ENCODE peak calls at places on chromosomes 1 and 21, in nine cellular contexts. One of them, this sample, is unnamed.

GRCh38 chr21:41600116-41600515 is 92.2 kb upstream of the TMPRSS2 start:
- DNase-seq in EH: no peak
- DNase-seq in brain microvascular endothelial cell: no peak
- DNase-seq in bronchial epithelial cell: no peak
- DNase-seq in amniotic epithelial cell: no peak
- DNase-seq in mesendoderm: no peak
- DNase-seq in H1: no peak
- DNase-seq in stimulated activated CD4-positive, alpha-beta T cell treated with anti-CD3 and anti-CD28 coated beads, Interleukin-2, amount 100 ng/mL, for 24 hours: no peak
- DNase-seq in hypothalamus: no peak
- DNase-seq in this sample: no peak

GRCh38 chr1:95286479-95286878 is 52.5 kb downstream of the RWDD3 start:
- DNase-seq in amniotic epithelial cell: no peak
- DNase-seq in H1: no peak
- DNase-seq in EH: no peak
- DNase-seq in brain microvascular endothelial cell: no peak
- DNase-seq in bronchial epithelial cell: peak
- DNase-seq in mesendoderm: no peak
- DNase-seq in hypothalamus: no peak
- DNase-seq in stimulated activated CD4-positive, alpha-beta T cell treated with anti-CD3 and anti-CD28 coated beads, Interleukin-2, amount 100 ng/mL, for 24 hours: no peak
- DNase-seq in this sample: no peak

GRCh38 chr1:193157360-193157759 is 29.1 kb downstream of the B3GALT2 start:
- DNase-seq in amniotic epithelial cell: no peak
- DNase-seq in stimulated activated CD4-positive, alpha-beta T cell treated with anti-CD3 and anti-CD28 coated beads, Interleukin-2, amount 100 ng/mL, for 24 hours: no peak
- DNase-seq in H1: no peak
- DNase-seq in hypothalamus: no peak
- DNase-seq in brain microvascular endothelial cell: no peak
- DNase-seq in mesendoderm: no peak
- DNase-seq in bronchial epithelial cell: no peak
- DNase-seq in EH: no peak
- DNase-seq in this sample: no peak

GRCh38 chr1:11847667-11848445 is at the start of gene NPPA:
- DNase-seq in bronchial epithelial cell: no peak
- DNase-seq in brain microvascular endothelial cell: no peak
- DNase-seq in H1: no peak
- DNase-seq in stimulated activated CD4-positive, alpha-beta T cell treated with anti-CD3 and anti-CD28 coated beads, Interleukin-2, amount 100 ng/mL, for 24 hours: no peak
- DNase-seq in hypothalamus: no peak
- DNase-seq in amniotic epithelial cell: no peak
- DNase-seq in EH: peak
- DNase-seq in mesendoderm: peak
- DNase-seq in this sample: no peak

GRCh38 chr1:33641099-33641830 is 168.8 kb downstream of the ZSCAN20 start:
- DNase-seq in H1: peak
- DNase-seq in EH: peak
- DNase-seq in hypothalamus: no peak
- DNase-seq in brain microvascular endothelial cell: peak
- DNase-seq in mesendoderm: peak
- DNase-seq in amniotic epithelial cell: peak
- DNase-seq in stimulated activated CD4-positive, alpha-beta T cell treated with anti-CD3 and anti-CD28 coated beads, Interleukin-2, amount 100 ng/mL, for 24 hours: no peak
- DNase-seq in bronchial epithelial cell: peak
- DNase-seq in this sample: peak

GRCh38 chr21:43362306-43362927 is 64.5 kb downstream of the SIK1 start:
- DNase-seq in amniotic epithelial cell: peak
- DNase-seq in hypothalamus: no peak
- DNase-seq in EH: peak
- DNase-seq in stimulated activated CD4-positive, alpha-beta T cell treated with anti-CD3 and anti-CD28 coated beads, Interleukin-2, amount 100 ng/mL, for 24 hours: peak
- DNase-seq in H1: peak
- DNase-seq in bronchial epithelial cell: no peak
- DNase-seq in mesendoderm: peak
- DNase-seq in brain microvascular endothelial cell: peak
- DNase-seq in this sample: peak

GRCh38 chr1:205602118-205602517 is 29.7 kb downstream of the ELK4 start:
- DNase-seq in mesendoderm: no peak
- DNase-seq in brain microvascular endothelial cell: no peak
- DNase-seq in EH: no peak
- DNase-seq in hypothalamus: no peak
- DNase-seq in stimulated activated CD4-positive, alpha-beta T cell treated with anti-CD3 and anti-CD28 coated beads, Interleukin-2, amount 100 ng/mL, for 24 hours: no peak
- DNase-seq in H1: no peak
- DNase-seq in bronchial epithelial cell: no peak
- DNase-seq in amniotic epithelial cell: no peak
- DNase-seq in this sample: no peak

GRCh38 chr1:41389009-41389408 is 27.8 kb downstream of the FOXO6 start:
- DNase-seq in stimulated activated CD4-positive, alpha-beta T cell treated with anti-CD3 and anti-CD28 coated beads, Interleukin-2, amount 100 ng/mL, for 24 hours: no peak
- DNase-seq in EH: no peak
- DNase-seq in H1: no peak
- DNase-seq in brain microvascular endothelial cell: no peak
- DNase-seq in mesendoderm: no peak
- DNase-seq in amniotic epithelial cell: no peak
- DNase-seq in bronchial epithelial cell: no peak
- DNase-seq in hypothalamus: no peak
- DNase-seq in this sample: no peak

GRCh38 chr1:59057211-59057694 is 239.6 kb upstream of the FGGY start:
- DNase-seq in EH: peak
- DNase-seq in H1: no peak
- DNase-seq in brain microvascular endothelial cell: peak
- DNase-seq in hypothalamus: no peak
- DNase-seq in mesendoderm: peak
- DNase-seq in bronchial epithelial cell: peak
- DNase-seq in amniotic epithelial cell: peak
- DNase-seq in stimulated activated CD4-positive, alpha-beta T cell treated with anti-CD3 and anti-CD28 coated beads, Interleukin-2, amount 100 ng/mL, for 24 hours: no peak
- DNase-seq in this sample: no peak

GRCh38 chr1:232549998-232550397 is 79.9 kb downstream of the SIPA1L2 start:
- DNase-seq in H1: no peak
- DNase-seq in mesendoderm: no peak
- DNase-seq in amniotic epithelial cell: no peak
- DNase-seq in hypothalamus: no peak
- DNase-seq in brain microvascular endothelial cell: no peak
- DNase-seq in EH: no peak
- DNase-seq in bronchial epithelial cell: no peak
- DNase-seq in stimulated activated CD4-positive, alpha-beta T cell treated with anti-CD3 and anti-CD28 coated beads, Interleukin-2, amount 100 ng/mL, for 24 hours: no peak
- DNase-seq in this sample: no peak

GRCh38 chr1:208207388-208208131 is 36.6 kb downstream of the PLXNA2 start:
- DNase-seq in bronchial epithelial cell: peak
- DNase-seq in stimulated activated CD4-positive, alpha-beta T cell treated with anti-CD3 and anti-CD28 coated beads, Interleukin-2, amount 100 ng/mL, for 24 hours: no peak
- DNase-seq in brain microvascular endothelial cell: peak
- DNase-seq in EH: peak
- DNase-seq in mesendoderm: peak
- DNase-seq in hypothalamus: no peak
- DNase-seq in H1: no peak
- DNase-seq in amniotic epithelial cell: peak
- DNase-seq in this sample: no peak

GRCh38 chr1:109266965-109267364 is 16.0 kb downstream of the PSRC1 start:
- DNase-seq in hypothalamus: no peak
- DNase-seq in brain microvascular endothelial cell: peak
- DNase-seq in mesendoderm: no peak
- DNase-seq in EH: peak
- DNase-seq in stimulated activated CD4-positive, alpha-beta T cell treated with anti-CD3 and anti-CD28 coated beads, Interleukin-2, amount 100 ng/mL, for 24 hours: no peak
- DNase-seq in amniotic epithelial cell: peak
- DNase-seq in bronchial epithelial cell: peak
- DNase-seq in H1: no peak
- DNase-seq in this sample: no peak

GRCh38 chr21:42411197-42411869 is 7.6 kb downstream of the UBASH3A start:
- DNase-seq in brain microvascular endothelial cell: no peak
- DNase-seq in H1: no peak
- DNase-seq in mesendoderm: peak
- DNase-seq in stimulated activated CD4-positive, alpha-beta T cell treated with anti-CD3 and anti-CD28 coated beads, Interleukin-2, amount 100 ng/mL, for 24 hours: no peak
- DNase-seq in bronchial epithelial cell: peak
- DNase-seq in EH: no peak
- DNase-seq in hypothalamus: no peak
- DNase-seq in amniotic epithelial cell: no peak
- DNase-seq in this sample: peak

GRCh38 chr1:174337000-174337681 is 110.6 kb upstream of the GPR52 start:
- DNase-seq in bronchial epithelial cell: peak
- DNase-seq in hypothalamus: no peak
- DNase-seq in mesendoderm: no peak
- DNase-seq in amniotic epithelial cell: no peak
- DNase-seq in brain microvascular endothelial cell: no peak
- DNase-seq in stimulated activated CD4-positive, alpha-beta T cell treated with anti-CD3 and anti-CD28 coated beads, Interleukin-2, amount 100 ng/mL, for 24 hours: no peak
- DNase-seq in EH: no peak
- DNase-seq in H1: no peak
- DNase-seq in this sample: peak

GRCh38 chr1:92709738-92710137 is 75.2 kb downstream of the EVI5 start:
- DNase-seq in EH: peak
- DNase-seq in stimulated activated CD4-positive, alpha-beta T cell treated with anti-CD3 and anti-CD28 coated beads, Interleukin-2, amount 100 ng/mL, for 24 hours: no peak
- DNase-seq in H1: no peak
- DNase-seq in bronchial epithelial cell: peak
- DNase-seq in brain microvascular endothelial cell: peak
- DNase-seq in amniotic epithelial cell: peak
- DNase-seq in mesendoderm: peak
- DNase-seq in hypothalamus: no peak
- DNase-seq in this sample: no peak

GRCh38 chr1:20727746-20728316 is 4.7 kb downstream of the SH2D5 start:
- DNase-seq in stimulated activated CD4-positive, alpha-beta T cell treated with anti-CD3 and anti-CD28 coated beads, Interleukin-2, amount 100 ng/mL, for 24 hours: no peak
- DNase-seq in mesendoderm: peak
- DNase-seq in EH: no peak
- DNase-seq in hypothalamus: no peak
- DNase-seq in brain microvascular endothelial cell: no peak
- DNase-seq in bronchial epithelial cell: no peak
- DNase-seq in amniotic epithelial cell: peak
- DNase-seq in H1: peak
- DNase-seq in this sample: no peak

GRCh38 chr1:7407980-7408770 is 362.9 kb upstream of the VAMP3 start:
- DNase-seq in mesendoderm: no peak
- DNase-seq in H1: peak
- DNase-seq in stimulated activated CD4-positive, alpha-beta T cell treated with anti-CD3 and anti-CD28 coated beads, Interleukin-2, amount 100 ng/mL, for 24 hours: no peak
- DNase-seq in bronchial epithelial cell: no peak
- DNase-seq in amniotic epithelial cell: no peak
- DNase-seq in brain microvascular endothelial cell: no peak
- DNase-seq in EH: no peak
- DNase-seq in hypothalamus: no peak
- DNase-seq in this sample: no peak

GRCh38 chr1:41368801-41369200 is 7.6 kb downstream of the FOXO6 start:
- DNase-seq in stimulated activated CD4-positive, alpha-beta T cell treated with anti-CD3 and anti-CD28 coated beads, Interleukin-2, amount 100 ng/mL, for 24 hours: no peak
- DNase-seq in amniotic epithelial cell: no peak
- DNase-seq in EH: no peak
- DNase-seq in brain microvascular endothelial cell: no peak
- DNase-seq in bronchial epithelial cell: no peak
- DNase-seq in mesendoderm: no peak
- DNase-seq in H1: no peak
- DNase-seq in hypothalamus: no peak
- DNase-seq in this sample: no peak

GRCh38 chr1:200628223-200628868 is 7.8 kb upstream of the KIF14 start:
- DNase-seq in amniotic epithelial cell: peak
- DNase-seq in EH: no peak
- DNase-seq in mesendoderm: no peak
- DNase-seq in brain microvascular endothelial cell: no peak
- DNase-seq in bronchial epithelial cell: no peak
- DNase-seq in hypothalamus: no peak
- DNase-seq in stimulated activated CD4-positive, alpha-beta T cell treated with anti-CD3 and anti-CD28 coated beads, Interleukin-2, amount 100 ng/mL, for 24 hours: peak
- DNase-seq in H1: no peak
- DNase-seq in this sample: no peak

GRCh38 chr1:171965802-171966201 is 124.5 kb downstream of the DNM3 start:
- DNase-seq in H1: no peak
- DNase-seq in mesendoderm: no peak
- DNase-seq in hypothalamus: no peak
- DNase-seq in bronchial epithelial cell: peak
- DNase-seq in stimulated activated CD4-positive, alpha-beta T cell treated with anti-CD3 and anti-CD28 coated beads, Interleukin-2, amount 100 ng/mL, for 24 hours: no peak
- DNase-seq in EH: peak
- DNase-seq in brain microvascular endothelial cell: no peak
- DNase-seq in amniotic epithelial cell: peak
- DNase-seq in this sample: no peak

GRCh38 chr1:205991237-205991636 is 12.0 kb downstream of the RAB7B start:
- DNase-seq in hypothalamus: no peak
- DNase-seq in H1: no peak
- DNase-seq in EH: peak
- DNase-seq in stimulated activated CD4-positive, alpha-beta T cell treated with anti-CD3 and anti-CD28 coated beads, Interleukin-2, amount 100 ng/mL, for 24 hours: no peak
- DNase-seq in amniotic epithelial cell: no peak
- DNase-seq in bronchial epithelial cell: no peak
- DNase-seq in brain microvascular endothelial cell: no peak
- DNase-seq in mesendoderm: no peak
- DNase-seq in this sample: no peak

GRCh38 chr1:210689741-210690635 is 361.3 kb downstream of the HHAT start:
- DNase-seq in EH: no peak
- DNase-seq in H1: no peak
- DNase-seq in mesendoderm: no peak
- DNase-seq in stimulated activated CD4-positive, alpha-beta T cell treated with anti-CD3 and anti-CD28 coated beads, Interleukin-2, amount 100 ng/mL, for 24 hours: no peak
- DNase-seq in hypothalamus: no peak
- DNase-seq in amniotic epithelial cell: peak
- DNase-seq in brain microvascular endothelial cell: no peak
- DNase-seq in bronchial epithelial cell: no peak
- DNase-seq in this sample: no peak

GRCh38 chr1:73800376-73800775 is 397.6 kb downstream of the LRRIQ3 start:
- DNase-seq in H1: no peak
- DNase-seq in hypothalamus: no peak
- DNase-seq in EH: no peak
- DNase-seq in stimulated activated CD4-positive, alpha-beta T cell treated with anti-CD3 and anti-CD28 coated beads, Interleukin-2, amount 100 ng/mL, for 24 hours: no peak
- DNase-seq in bronchial epithelial cell: peak
- DNase-seq in brain microvascular endothelial cell: no peak
- DNase-seq in mesendoderm: no peak
- DNase-seq in amniotic epithelial cell: peak
- DNase-seq in this sample: no peak

GRCh38 chr21:41662761-41663160 is 104.1 kb downstream of the RIPK4 start:
- DNase-seq in brain microvascular endothelial cell: no peak
- DNase-seq in bronchial epithelial cell: no peak
- DNase-seq in stimulated activated CD4-positive, alpha-beta T cell treated with anti-CD3 and anti-CD28 coated beads, Interleukin-2, amount 100 ng/mL, for 24 hours: no peak
- DNase-seq in amniotic epithelial cell: no peak
- DNase-seq in mesendoderm: no peak
- DNase-seq in EH: no peak
- DNase-seq in hypothalamus: no peak
- DNase-seq in H1: no peak
- DNase-seq in this sample: no peak

GRCh38 chr21:25428537-25428936 is 178.7 kb downstream of the MRPL39 start:
- DNase-seq in mesendoderm: no peak
- DNase-seq in amniotic epithelial cell: no peak
- DNase-seq in H1: no peak
- DNase-seq in stimulated activated CD4-positive, alpha-beta T cell treated with anti-CD3 and anti-CD28 coated beads, Interleukin-2, amount 100 ng/mL, for 24 hours: no peak
- DNase-seq in bronchial epithelial cell: peak
- DNase-seq in EH: no peak
- DNase-seq in brain microvascular endothelial cell: no peak
- DNase-seq in hypothalamus: no peak
- DNase-seq in this sample: no peak

GRCh38 chr1:88509369-88509768 is 174.7 kb upstream of the PKN2 start:
- DNase-seq in mesendoderm: no peak
- DNase-seq in brain microvascular endothelial cell: no peak
- DNase-seq in EH: no peak
- DNase-seq in amniotic epithelial cell: peak
- DNase-seq in bronchial epithelial cell: peak
- DNase-seq in hypothalamus: no peak
- DNase-seq in stimulated activated CD4-positive, alpha-beta T cell treated with anti-CD3 and anti-CD28 coated beads, Interleukin-2, amount 100 ng/mL, for 24 hours: no peak
- DNase-seq in H1: no peak
- DNase-seq in this sample: no peak

GRCh38 chr1:36400825-36401601 is 3.3 kb upstream of the LSM10 start:
- DNase-seq in mesendoderm: peak
- DNase-seq in stimulated activated CD4-positive, alpha-beta T cell treated with anti-CD3 and anti-CD28 coated beads, Interleukin-2, amount 100 ng/mL, for 24 hours: peak
- DNase-seq in H1: peak
- DNase-seq in amniotic epithelial cell: no peak
- DNase-seq in bronchial epithelial cell: no peak
- DNase-seq in brain microvascular endothelial cell: peak
- DNase-seq in hypothalamus: no peak
- DNase-seq in EH: peak
- DNase-seq in this sample: peak

GRCh38 chr1:56901720-56902119 is 47.1 kb downstream of the C8A start:
- DNase-seq in H1: no peak
- DNase-seq in amniotic epithelial cell: peak
- DNase-seq in bronchial epithelial cell: peak
- DNase-seq in EH: peak
- DNase-seq in mesendoderm: no peak
- DNase-seq in brain microvascular endothelial cell: no peak
- DNase-seq in stimulated activated CD4-positive, alpha-beta T cell treated with anti-CD3 and anti-CD28 coated beads, Interleukin-2, amount 100 ng/mL, for 24 hours: no peak
- DNase-seq in hypothalamus: no peak
- DNase-seq in this sample: no peak

GRCh38 chr1:97138515-97139032 is 417.0 kb downstream of the PTBP2 start:
- DNase-seq in amniotic epithelial cell: no peak
- DNase-seq in hypothalamus: no peak
- DNase-seq in stimulated activated CD4-positive, alpha-beta T cell treated with anti-CD3 and anti-CD28 coated beads, Interleukin-2, amount 100 ng/mL, for 24 hours: no peak
- DNase-seq in EH: no peak
- DNase-seq in brain microvascular endothelial cell: no peak
- DNase-seq in H1: no peak
- DNase-seq in bronchial epithelial cell: peak
- DNase-seq in mesendoderm: no peak
- DNase-seq in this sample: no peak

This sample was measured in cerebellar cortex.